ENCODE peak calls at places on chromosome 21, in ten cellular contexts. E is HEK293T, K is fibroblast of the aortic adventitia, I is amniotic stem cell, P is naive B cell, A is pulmonary artery endothelial cell, D is NCI-H2171 treated with DMSO at 0.1 percent for 48 hours, V is fibroblast of lung, G is activated gamma-delta T cell, Z is GM12865. L is an unnamed sample.

GRCh38 chr21:45533731-45534571 is 8.3 kb downstream of the SLC19A1 start:
- DNase-seq in E (no peak), K (no peak), I (no peak), P (no peak), A (no peak), D (no peak), V (no peak), G (no peak), Z (no peak), L (no peak)

GRCh38 chr21:27819299-27819698 is 852.4 kb upstream of the ADAMTS5 start:
- DNase-seq in E (no peak), K (no peak), I (no peak), P (no peak), A (no peak), D (no peak), V (no peak), G (no peak), Z (no peak), L (no peak)

GRCh38 chr21:32463889-32464300 is 51.4 kb downstream of the EVA1C start:
- DNase-seq in E (no peak), K (peak; percentile 99), I (peak; percentile 63), P (no peak), A (peak; percentile 88), D (no peak), V (peak; percentile 90), G (no peak), Z (no peak), L (no peak)

GRCh38 chr21:34967509-34968289 is 81.4 kb downstream of the RUNX1 start:
- DNase-seq in E (no peak), K (no peak), I (no peak), P (no peak), A (no peak), D (no peak), V (peak; percentile 23), G (no peak), Z (peak; percentile 16), L (no peak)

GRCh38 chr21:26842976-26843911 is 2.0 kb downstream of the ADAMTS1 start:
- DNase-seq in E (peak; percentile 80), K (peak; percentile 97), I (peak; percentile 94), P (no peak), A (peak; percentile 83), D (peak; percentile 60), V (peak; percentile 97), G (no peak), Z (no peak), L (no peak)

GRCh38 chr21:14523234-14523633 is 22.9 kb downstream of the SAMSN1 start:
- DNase-seq in E (no peak), K (no peak), I (no peak), P (no peak), A (no peak), D (no peak), V (no peak), G (no peak), Z (peak; percentile 77), L (no peak)

GRCh38 chr21:31524140-31524539 is 135.4 kb upstream of the SOD1 start:
- DNase-seq in E (no peak), K (no peak), I (no peak), P (no peak), A (no peak), D (no peak), V (no peak), G (no peak), Z (no peak), L (no peak)

GRCh38 chr21:17451364-17451869 is 61.4 kb upstream of the CXADR start:
- DNase-seq in E (no peak), K (peak; percentile 73), I (peak; percentile 30), P (no peak), A (no peak), D (no peak), V (peak; percentile 89), G (no peak), Z (no peak), L (no peak)

GRCh38 chr21:28229811-28230210 is 762.9 kb downstream of the LTN1 start:
- DNase-seq in E (no peak), K (peak; percentile 92), I (peak; percentile 66), P (no peak), A (peak; percentile 26), D (no peak), V (peak; percentile 87), G (no peak), Z (no peak), L (no peak)

GRCh38 chr21:44382536-44382935 is 29.1 kb downstream of the TRPM2 start:
- DNase-seq in E (no peak), K (no peak), I (no peak), P (no peak), A (no peak), D (no peak), V (no peak), G (no peak), Z (no peak), L (no peak)

GRCh38 chr21:35225573-35225972 is 176.5 kb upstream of the RUNX1 start:
- DNase-seq in E (no peak), K (no peak), I (no peak), P (no peak), A (no peak), D (no peak), V (no peak), G (no peak), Z (no peak), L (no peak)

GRCh38 chr21:37447288-37447936 is 80.8 kb downstream of the DYRK1A start:
- DNase-seq in E (no peak), K (no peak), I (no peak), P (no peak), A (no peak), D (no peak), V (no peak), G (no peak), Z (no peak), L (no peak)

L was measured in DMS 273 treated with DMSO at 0.1 percent for 48 hours.